ENCODE peak calls at places on chromosomes 7 and 10, in seven cellular contexts. A, V, U, O, K, Y and R are unnamed samples.

GRCh38 chr7:74568658-74569057 is 88.9 kb upstream of the GTF2I start:
- DNase-seq in U (no peak), O (no peak), A (no peak), K (no peak), Y (no peak), V (no peak), R (no peak)

GRCh38 chr10:101001225-101002035 is 1.8 kb downstream of the LZTS2 start:
- DNase-seq in U (peak; percentile 95), Y (no peak), K (no peak), O (peak; percentile 94), A (peak; percentile 92), V (peak; percentile 90), R (peak; percentile 55)

GRCh38 chr7:151117565-151117964 is 31.3 kb downstream of the AGAP3 start:
- DNase-seq in Y (no peak), K (no peak), A (no peak), U (no peak), V (no peak), O (no peak), R (no peak)

GRCh38 chr7:50534690-50535290 is 30.4 kb downstream of the DDC start:
- DNase-seq in U (no peak), V (peak; percentile 98), O (peak; percentile 100), A (peak; percentile 98), K (no peak), Y (peak; percentile 95), R (peak; percentile 94)

GRCh38 chr7:16431646-16432424 is 10.5 kb upstream of the CRPPA start:
- DNase-seq in U (no peak), A (peak; percentile 30), O (peak; percentile 53), V (no peak), Y (no peak), K (peak; percentile 27), R (no peak)

GRCh38 chr7:16509829-16510228 is 16.8 kb upstream of the LRRC72 start:
- DNase-seq in U (no peak), K (no peak), O (no peak), V (no peak), Y (no peak), A (no peak), R (no peak)

GRCh38 chr10:130758529-130758928 is 553.0 kb downstream of the TCERG1L start:
- DNase-seq in Y (no peak), A (no peak), U (no peak), V (no peak), K (no peak), O (no peak), R (no peak)

GRCh38 chr10:128629111-128630096 is 503.2 kb upstream of the MKI67 start:
- DNase-seq in A (peak; percentile 30), K (no peak), O (no peak), V (peak; percentile 1), Y (no peak), U (no peak), R (peak; percentile 20)

GRCh38 chr7:87154166-87154565 is 1.9 kb downstream of the DMTF1 start:
- DNase-seq in U (no peak), K (peak; percentile 30), O (no peak), A (no peak), V (no peak), Y (no peak), R (no peak)

GRCh38 chr10:123703195-123703790 is 37.1 kb downstream of the GPR26 start:
- DNase-seq in V (no peak), K (no peak), A (no peak), O (no peak), U (no peak), Y (no peak), R (no peak)

GRCh38 chr10:86523348-86523747 is 1.8 kb upstream of the WAPL start:
- DNase-seq in O (no peak), Y (no peak), K (peak; percentile 35), V (no peak), U (no peak), A (no peak), R (no peak)

GRCh38 chr7:139901411-139901810 is 72.3 kb downstream of the TBXAS1 start:
- DNase-seq in V (no peak), Y (no peak), K (peak; percentile 51), A (no peak), U (no peak), O (no peak), R (no peak)

GRCh38 chr7:42283553-42283952 is 46.5 kb upstream of the GLI3 start:
- DNase-seq in K (no peak), U (no peak), V (no peak), Y (no peak), O (peak; percentile 65), A (peak; percentile 26), R (no peak)

GRCh38 chr10:35638116-35638515 is 4.0 kb downstream of the FZD8 start:
- DNase-seq in O (no peak), V (no peak), Y (no peak), K (no peak), A (no peak), U (no peak), R (no peak)
- H3K4me3 ChIP-seq in O (no peak overlapping the region), V (no peak overlapping the region), Y (no peak overlapping the region), K (no peak overlapping the region), A (peak overlapping the region; percentile 33), U (no peak overlapping the region), R (no peak overlapping the region)

GRCh38 chr10:15088428-15089261 is at the start of gene ACBD7:
- DNase-seq in Y (no peak), A (peak; percentile 86), U (peak; percentile 83), K (peak; percentile 91), V (peak; percentile 66), O (peak; percentile 61), R (peak; percentile 42)
- TF ChIP-seq CTCF in Y (peak; percentile 14), A (peak; percentile 28), U (peak; percentile 59), K (peak; percentile 31), V (peak; percentile 32), O (peak; percentile 15), R (peak; percentile 45)

GRCh38 chr7:48097511-48098231 is 8.6 kb downstream of the UPP1 start:
- DNase-seq in K (no peak), U (no peak), V (no peak), Y (no peak), A (no peak), O (no peak), R (no peak)
- H3K4me3 ChIP-seq in K (no peak overlapping the region), U (no peak overlapping the region), V (no peak overlapping the region), Y (no peak overlapping the region), A (no peak overlapping the region), O (no peak overlapping the region), R (no peak overlapping the region)

DNA sequence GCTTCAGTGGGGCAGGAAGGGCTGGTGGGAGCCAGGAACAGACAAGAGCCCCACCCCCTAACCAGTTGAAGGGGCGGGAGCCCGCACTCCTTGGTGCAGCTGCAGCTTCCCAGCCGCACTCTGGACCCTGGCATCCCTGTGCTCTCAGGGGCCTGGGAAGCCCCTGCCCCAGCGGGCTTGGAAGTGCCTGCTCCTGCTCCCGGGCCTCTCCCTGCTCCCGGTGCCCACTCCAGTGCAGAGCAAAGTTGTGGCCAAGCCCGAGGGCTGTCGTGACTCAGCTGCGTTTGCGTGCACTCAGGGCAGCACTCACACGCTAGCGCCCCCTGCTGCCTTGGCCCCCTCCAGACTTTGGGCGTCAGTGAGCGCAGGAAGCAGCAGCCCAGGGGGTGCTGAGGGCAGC is 883.8 kb downstream of the LRMDA start:
- DNase-seq in Y (no peak), U (no peak), A (no peak), O (no peak), K (no peak), V (no peak), R (no peak)
- TF ChIP-seq CTCF in Y (no peak), U (no peak), A (no peak), O (no peak), K (no peak), V (no peak), R (no peak)

GRCh38 chr7:27148031-27148775 is 629 bp upstream of the HOXA6 start:
- DNase-seq in K (no peak), U (no peak), V (no peak), A (no peak), O (peak; percentile 57), Y (no peak), R (no peak)
- H3K4me3 ChIP-seq in K (peak overlapping the region; percentile 75), U (no peak overlapping the region), V (no peak overlapping the region), A (no peak overlapping the region), O (peak overlapping the region; percentile 42), Y (no peak overlapping the region), R (no peak overlapping the region)

GRCh38 chr7:47762207-47762606 is 180.3 kb upstream of the TNS3 start:
- DNase-seq in O (no peak), Y (no peak), K (no peak), U (no peak), V (no peak), A (no peak), R (no peak)

GRCh38 chr7:47759056-47759706 is 177.3 kb upstream of the TNS3 start:
- DNase-seq in A (peak; percentile 38), V (no peak), U (no peak), Y (no peak), O (peak; percentile 52), K (peak; percentile 15), R (no peak)

GRCh38 chr7:47758546-47758945 is 176.6 kb upstream of the TNS3 start:
- DNase-seq in K (no peak), V (peak; percentile 32), U (no peak), A (no peak), Y (no peak), O (peak; percentile 66), R (no peak)

GRCh38 chr7:47755248-47755647 is 173.3 kb upstream of the TNS3 start:
- DNase-seq in O (no peak), V (no peak), K (no peak), U (no peak), Y (no peak), A (no peak), R (no peak)

GRCh38 chr7:47757946-47758371 is 176.0 kb upstream of the TNS3 start:
- DNase-seq in Y (peak; percentile 21), O (peak; percentile 94), K (no peak), V (peak; percentile 92), U (peak; percentile 59), A (peak; percentile 93), R (peak; percentile 78)
- TF ChIP-seq CTCF in Y (no peak), O (no peak), K (no peak), V (peak; percentile 39), U (no peak), A (no peak), R (no peak)

DNA sequence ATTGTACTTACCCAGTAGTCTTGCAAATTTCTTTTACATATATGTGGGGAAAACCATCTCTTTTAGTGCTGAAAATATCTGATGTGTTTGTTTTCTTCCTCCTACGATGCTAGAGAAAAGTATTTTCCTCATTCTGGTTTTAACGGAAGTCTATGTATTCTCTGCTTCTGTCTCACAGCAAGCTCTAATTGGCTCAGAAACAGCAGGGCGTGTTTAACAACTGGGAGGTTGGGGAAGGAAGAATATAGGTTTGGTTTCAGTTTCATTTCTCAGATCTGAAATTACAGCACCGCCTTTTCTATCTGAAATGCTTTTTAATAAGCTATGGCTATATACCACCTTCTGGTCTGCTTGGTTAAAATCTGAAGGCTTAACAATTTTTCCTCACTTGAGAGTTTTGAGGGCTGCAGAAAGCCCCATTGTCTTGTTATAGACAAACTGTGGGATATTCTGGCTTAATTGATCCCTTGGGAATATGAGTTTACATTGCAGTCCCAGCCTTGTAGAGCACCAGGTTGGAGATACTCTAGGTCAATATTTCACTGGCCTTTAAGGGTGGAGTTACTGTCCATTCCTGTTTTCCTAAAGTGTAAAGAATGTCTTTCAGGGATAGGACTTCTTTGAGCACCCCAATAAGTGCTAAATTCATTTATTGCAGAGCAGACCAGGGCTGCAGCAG is at the start of gene SAMD9:
- DNase-seq in U (peak; percentile 52), Y (peak; percentile 44), V (peak; percentile 82), A (peak; percentile 89), O (peak; percentile 90), K (peak; percentile 90), R (peak; percentile 34)
- H3K4me3 ChIP-seq in U (peak within 1 kb of the TSS; percentile 37), Y (peak within 1 kb of the TSS; percentile 38), V (peak within 1 kb of the TSS; percentile 45), A (no peak within 1 kb of the TSS), O (peak within 1 kb of the TSS; percentile 30), K (peak within 1 kb of the TSS; percentile 67), R (peak within 1 kb of the TSS; percentile 24)